ENCODE peak calls at places on chromosomes 4 and X, in six cellular contexts. One of them, this sample, is unnamed.

GRCh38 chrX:95056901-95057300 is 1382.9 kb downstream of the FAM133A start:
- DNase-seq in HTR-8/SVneo: no peak
- DNase-seq in COR-L47: no peak
- DNase-seq in T-cell: no peak
- DNase-seq in activated naive CD4-positive, alpha-beta T cell: no peak
- DNase-seq in natural killer cell: no peak
- DNase-seq in this sample: no peak

GRCh38 chr4:151434183-151434860 is 25.3 kb downstream of the FHIP1A start:
- DNase-seq in HTR-8/SVneo: peak
- DNase-seq in COR-L47: no peak
- DNase-seq in T-cell: no peak
- DNase-seq in activated naive CD4-positive, alpha-beta T cell: no peak
- DNase-seq in natural killer cell: no peak
- DNase-seq in this sample: no peak

GRCh38 chr4:1725521-1725920 is 4.2 kb downstream of the TACC3 start:
- DNase-seq in HTR-8/SVneo: no peak
- DNase-seq in COR-L47: no peak
- DNase-seq in T-cell: no peak
- DNase-seq in activated naive CD4-positive, alpha-beta T cell: no peak
- DNase-seq in natural killer cell: no peak
- DNase-seq in this sample: no peak

GRCh38 chr4:26256016-26256415 is 64.8 kb upstream of the RBPJ start:
- DNase-seq in HTR-8/SVneo: no peak
- DNase-seq in COR-L47: no peak
- DNase-seq in T-cell: no peak
- DNase-seq in activated naive CD4-positive, alpha-beta T cell: no peak
- DNase-seq in natural killer cell: no peak
- DNase-seq in this sample: no peak

GRCh38 chrX:30308263-30309138 is 689 bp downstream of the NR0B1 start:
- DNase-seq in HTR-8/SVneo: no peak
- DNase-seq in COR-L47: peak
- DNase-seq in T-cell: no peak
- DNase-seq in activated naive CD4-positive, alpha-beta T cell: no peak
- DNase-seq in natural killer cell: no peak
- DNase-seq in this sample: peak

GRCh38 chr4:19497692-19498091 is 754.0 kb upstream of the SLIT2 start:
- DNase-seq in HTR-8/SVneo: no peak
- DNase-seq in COR-L47: no peak
- DNase-seq in T-cell: no peak
- DNase-seq in activated naive CD4-positive, alpha-beta T cell: no peak
- DNase-seq in natural killer cell: no peak
- DNase-seq in this sample: no peak

GRCh38 chr4:12409507-12410190 is 981.0 kb upstream of the HS3ST1 start:
- DNase-seq in HTR-8/SVneo: no peak
- DNase-seq in COR-L47: no peak
- DNase-seq in T-cell: no peak
- DNase-seq in activated naive CD4-positive, alpha-beta T cell: no peak
- DNase-seq in natural killer cell: no peak
- DNase-seq in this sample: no peak

GRCh38 chr4:186739802-186740434 is 16.3 kb upstream of the FAT1 start:
- DNase-seq in HTR-8/SVneo: no peak
- DNase-seq in COR-L47: no peak
- DNase-seq in T-cell: no peak
- DNase-seq in activated naive CD4-positive, alpha-beta T cell: no peak
- DNase-seq in natural killer cell: no peak
- DNase-seq in this sample: no peak

GRCh38 chr4:7291372-7292135 is 99.2 kb downstream of the SORCS2 start:
- DNase-seq in HTR-8/SVneo: no peak
- DNase-seq in COR-L47: no peak
- DNase-seq in T-cell: no peak
- DNase-seq in activated naive CD4-positive, alpha-beta T cell: no peak
- DNase-seq in natural killer cell: no peak
- DNase-seq in this sample: no peak

GRCh38 chrX:16785247-16786138 is 773 bp upstream of the TXLNG start:
- DNase-seq in HTR-8/SVneo: no peak
- DNase-seq in COR-L47: no peak
- DNase-seq in T-cell: no peak
- DNase-seq in activated naive CD4-positive, alpha-beta T cell: no peak
- DNase-seq in natural killer cell: no peak
- DNase-seq in this sample: peak

GRCh38 chrX:130896026-130896425 is 7.0 kb downstream of the ENOX2 start:
- DNase-seq in HTR-8/SVneo: no peak
- DNase-seq in COR-L47: no peak
- DNase-seq in T-cell: no peak
- DNase-seq in activated naive CD4-positive, alpha-beta T cell: no peak
- DNase-seq in natural killer cell: no peak
- DNase-seq in this sample: no peak

GRCh38 chrX:136199365-136199764 is 51.8 kb downstream of the MAP7D3 start:
- DNase-seq in HTR-8/SVneo: no peak
- DNase-seq in COR-L47: no peak
- DNase-seq in T-cell: no peak
- DNase-seq in activated naive CD4-positive, alpha-beta T cell: no peak
- DNase-seq in natural killer cell: no peak
- DNase-seq in this sample: no peak

GRCh38 chr4:20992002-20992401 is 291.7 kb downstream of the PACRGL start:
- DNase-seq in HTR-8/SVneo: no peak
- DNase-seq in COR-L47: no peak
- DNase-seq in T-cell: no peak
- DNase-seq in activated naive CD4-positive, alpha-beta T cell: no peak
- DNase-seq in natural killer cell: no peak
- DNase-seq in this sample: no peak

GRCh38 chr4:2963185-2964076 is at the start of the genes GRK4 and NOP14:
- DNase-seq in HTR-8/SVneo: peak
- DNase-seq in COR-L47: peak
- DNase-seq in T-cell: peak
- DNase-seq in activated naive CD4-positive, alpha-beta T cell: peak
- DNase-seq in natural killer cell: peak
- DNase-seq in this sample: peak

GRCh38 chr4:156505341-156505955 is 466.2 kb downstream of the PDGFC start:
- DNase-seq in HTR-8/SVneo: no peak
- DNase-seq in COR-L47: no peak
- DNase-seq in T-cell: no peak
- DNase-seq in activated naive CD4-positive, alpha-beta T cell: no peak
- DNase-seq in natural killer cell: no peak
- DNase-seq in this sample: no peak

GRCh38 chr4:122584517-122584916 is 36.3 kb downstream of the IL21 start:
- DNase-seq in HTR-8/SVneo: no peak
- DNase-seq in COR-L47: no peak
- DNase-seq in T-cell: no peak
- DNase-seq in activated naive CD4-positive, alpha-beta T cell: no peak
- DNase-seq in natural killer cell: no peak
- DNase-seq in this sample: no peak

GRCh38 chr4:55545681-55546632 is 752 bp downstream of the CLOCK start:
- DNase-seq in HTR-8/SVneo: peak
- DNase-seq in COR-L47: peak
- DNase-seq in T-cell: peak
- DNase-seq in activated naive CD4-positive, alpha-beta T cell: peak
- DNase-seq in natural killer cell: peak
- DNase-seq in this sample: peak

GRCh38 chr4:1360423-1361283 is 13.6 kb downstream of the UVSSA start:
- DNase-seq in HTR-8/SVneo: no peak
- DNase-seq in COR-L47: no peak
- DNase-seq in T-cell: no peak
- DNase-seq in activated naive CD4-positive, alpha-beta T cell: no peak
- DNase-seq in natural killer cell: no peak
- DNase-seq in this sample: no peak

GRCh38 chr4:70559216-70559830 is 32.7 kb upstream of the AMBN start:
- DNase-seq in HTR-8/SVneo: peak
- DNase-seq in COR-L47: peak
- DNase-seq in T-cell: peak
- DNase-seq in activated naive CD4-positive, alpha-beta T cell: no peak
- DNase-seq in natural killer cell: no peak
- DNase-seq in this sample: peak

GRCh38 chrX:41353964-41354363 is 20.0 kb downstream of the DDX3X start:
- DNase-seq in HTR-8/SVneo: no peak
- DNase-seq in COR-L47: no peak
- DNase-seq in T-cell: no peak
- DNase-seq in activated naive CD4-positive, alpha-beta T cell: no peak
- DNase-seq in natural killer cell: no peak
- DNase-seq in this sample: no peak

GRCh38 chr4:116197317-116197809 is 888.0 kb downstream of the TRAM1L1 start:
- DNase-seq in HTR-8/SVneo: no peak
- DNase-seq in COR-L47: no peak
- DNase-seq in T-cell: no peak
- DNase-seq in activated naive CD4-positive, alpha-beta T cell: no peak
- DNase-seq in natural killer cell: no peak
- DNase-seq in this sample: no peak

GRCh38 chr4:137310156-137310555 is 222.1 kb downstream of the PCDH18 start:
- DNase-seq in HTR-8/SVneo: no peak
- DNase-seq in COR-L47: no peak
- DNase-seq in T-cell: no peak
- DNase-seq in activated naive CD4-positive, alpha-beta T cell: no peak
- DNase-seq in natural killer cell: no peak
- DNase-seq in this sample: no peak

GRCh38 chrX:644304-645023 is 13.9 kb downstream of the SHOX start:
- DNase-seq in HTR-8/SVneo: no peak
- DNase-seq in COR-L47: no peak
- DNase-seq in T-cell: no peak
- DNase-seq in activated naive CD4-positive, alpha-beta T cell: no peak
- DNase-seq in natural killer cell: no peak
- DNase-seq in this sample: no peak

GRCh38 chrX:9573282-9574106 is 108.6 kb downstream of the TBL1X start:
- DNase-seq in HTR-8/SVneo: no peak
- DNase-seq in COR-L47: peak
- DNase-seq in T-cell: no peak
- DNase-seq in activated naive CD4-positive, alpha-beta T cell: no peak
- DNase-seq in natural killer cell: no peak
- DNase-seq in this sample: no peak

GRCh38 chr4:89492476-89493110 is 185.0 kb upstream of the GPRIN3 start:
- DNase-seq in HTR-8/SVneo: peak
- DNase-seq in COR-L47: no peak
- DNase-seq in T-cell: no peak
- DNase-seq in activated naive CD4-positive, alpha-beta T cell: no peak
- DNase-seq in natural killer cell: no peak
- DNase-seq in this sample: no peak

GRCh38 chrX:31128849-31129248 is 57.0 kb upstream of the FTHL17 start:
- DNase-seq in HTR-8/SVneo: no peak
- DNase-seq in COR-L47: no peak
- DNase-seq in T-cell: no peak
- DNase-seq in activated naive CD4-positive, alpha-beta T cell: no peak
- DNase-seq in natural killer cell: no peak
- DNase-seq in this sample: no peak

GRCh38 chrX:69045616-69046345 is 119.5 kb downstream of the PJA1 start:
- DNase-seq in HTR-8/SVneo: no peak
- DNase-seq in COR-L47: no peak
- DNase-seq in T-cell: no peak
- DNase-seq in activated naive CD4-positive, alpha-beta T cell: no peak
- DNase-seq in natural killer cell: no peak
- DNase-seq in this sample: peak

GRCh38 chrX:153948847-153949819 is 4.7 kb upstream of the RENBP start:
- DNase-seq in HTR-8/SVneo: no peak
- DNase-seq in COR-L47: no peak
- DNase-seq in T-cell: no peak
- DNase-seq in activated naive CD4-positive, alpha-beta T cell: no peak
- DNase-seq in natural killer cell: no peak
- DNase-seq in this sample: no peak

GRCh38 chrX:114619874-114620273 is 36.0 kb downstream of the HTR2C start:
- DNase-seq in HTR-8/SVneo: no peak
- DNase-seq in COR-L47: no peak
- DNase-seq in T-cell: no peak
- DNase-seq in activated naive CD4-positive, alpha-beta T cell: no peak
- DNase-seq in natural killer cell: no peak
- DNase-seq in this sample: no peak

GRCh38 chr4:126630171-126630570 is 1002.6 kb upstream of the INTU start:
- DNase-seq in HTR-8/SVneo: no peak
- DNase-seq in COR-L47: no peak
- DNase-seq in T-cell: no peak
- DNase-seq in activated naive CD4-positive, alpha-beta T cell: no peak
- DNase-seq in natural killer cell: no peak
- DNase-seq in this sample: no peak

GRCh38 chr4:128690009-128690408 is 119.5 kb upstream of the JADE1 start:
- DNase-seq in HTR-8/SVneo: no peak
- DNase-seq in COR-L47: no peak
- DNase-seq in T-cell: no peak
- DNase-seq in activated naive CD4-positive, alpha-beta T cell: no peak
- DNase-seq in natural killer cell: no peak
- DNase-seq in this sample: no peak

GRCh38 chrX:12379666-12380065 is 241.4 kb downstream of the FRMPD4 start:
- DNase-seq in HTR-8/SVneo: no peak
- DNase-seq in COR-L47: no peak
- DNase-seq in T-cell: no peak
- DNase-seq in activated naive CD4-positive, alpha-beta T cell: no peak
- DNase-seq in natural killer cell: no peak
- DNase-seq in this sample: no peak

GRCh38 chrX:120653000-120653399 is 23.1 kb upstream of the C1GALT1C1 start:
- DNase-seq in HTR-8/SVneo: no peak
- DNase-seq in COR-L47: peak
- DNase-seq in T-cell: no peak
- DNase-seq in activated naive CD4-positive, alpha-beta T cell: no peak
- DNase-seq in natural killer cell: no peak
- DNase-seq in this sample: no peak

GRCh38 chr4:165505991-165506779 is 127.4 kb downstream of the CPE start:
- DNase-seq in HTR-8/SVneo: no peak
- DNase-seq in COR-L47: no peak
- DNase-seq in T-cell: no peak
- DNase-seq in activated naive CD4-positive, alpha-beta T cell: no peak
- DNase-seq in natural killer cell: no peak
- DNase-seq in this sample: no peak

GRCh38 chrX:79413009-79413408 is 45.9 kb upstream of the ITM2A start:
- DNase-seq in HTR-8/SVneo: no peak
- DNase-seq in COR-L47: no peak
- DNase-seq in T-cell: no peak
- DNase-seq in activated naive CD4-positive, alpha-beta T cell: no peak
- DNase-seq in natural killer cell: no peak
- DNase-seq in this sample: no peak

GRCh38 chr4:985123-985830 is 1.6 kb upstream of the IDUA start:
- DNase-seq in HTR-8/SVneo: no peak
- DNase-seq in COR-L47: no peak
- DNase-seq in T-cell: peak
- DNase-seq in activated naive CD4-positive, alpha-beta T cell: no peak
- DNase-seq in natural killer cell: peak
- DNase-seq in this sample: no peak

GRCh38 chrX:129678881-129679195 is 24.1 kb upstream of the APLN start:
- DNase-seq in HTR-8/SVneo: no peak
- DNase-seq in COR-L47: no peak
- DNase-seq in T-cell: no peak
- DNase-seq in activated naive CD4-positive, alpha-beta T cell: no peak
- DNase-seq in natural killer cell: no peak
- DNase-seq in this sample: no peak

GRCh38 chr4:128606173-128606572 is 203.3 kb upstream of the JADE1 start:
- DNase-seq in HTR-8/SVneo: peak
- DNase-seq in COR-L47: no peak
- DNase-seq in T-cell: no peak
- DNase-seq in activated naive CD4-positive, alpha-beta T cell: no peak
- DNase-seq in natural killer cell: no peak
- DNase-seq in this sample: no peak

GRCh38 chr4:14924945-14925344 is 77.3 kb upstream of the CPEB2 start:
- DNase-seq in HTR-8/SVneo: no peak
- DNase-seq in COR-L47: no peak
- DNase-seq in T-cell: no peak
- DNase-seq in activated naive CD4-positive, alpha-beta T cell: no peak
- DNase-seq in natural killer cell: no peak
- DNase-seq in this sample: no peak